ENCODE peak calls at places on chromosomes 2 and 18, in ten cellular contexts. Q is left lung; R is T-helper 2 cell; Z is T-helper 17 cell; A is hepatocyte; W is COLO829; P is CD4-positive, CD25-positive, alpha-beta regulatory T cell; D is SW480; J is NCI-H2081; U is HS-5. F is an unnamed sample.

GRCh38 chr18:45935591-45936335 is 31.4 kb downstream of the EPG5 start:
- DNase-seq in Q (no peak), U (no peak), Z (no peak), P (no peak), A (no peak), W (no peak), R (no peak), D (peak), J (no peak), F (no peak)

GRCh38 chr18:76256897-76257500 is 238.0 kb downstream of the ZNF516 start:
- DNase-seq in W (peak), J (peak), Q (no peak), P (no peak), D (peak), R (no peak), A (peak), Z (no peak), U (no peak), F (no peak)

GRCh38 chr2:30234180-30234971 is 3.0 kb downstream of the LBH start:
- DNase-seq in A (peak), P (no peak), W (no peak), R (peak), Q (no peak), Z (no peak), J (no peak), D (peak), U (no peak), F (no peak)

GRCh38 chr2:104889261-104890091 is 35.6 kb downstream of the POU3F3 start:
- DNase-seq in P (no peak), Z (no peak), D (no peak), J (no peak), A (no peak), R (no peak), U (no peak), Q (no peak), W (no peak), F (no peak)

GRCh38 chr2:101860157-101860556 is 131.6 kb upstream of the IL1R2 start:
- DNase-seq in U (no peak), J (no peak), D (peak), P (no peak), Q (no peak), R (no peak), A (no peak), Z (no peak), W (no peak), F (no peak)

GRCh38 chr18:13797157-13797611 is 26.8 kb upstream of the MC5R start:
- DNase-seq in W (no peak), R (no peak), D (peak), A (no peak), Q (no peak), Z (no peak), U (peak), P (no peak), J (no peak), F (no peak)

GRCh38 chr18:6571239-6571602 is 156.5 kb upstream of the L3MBTL4 start:
- DNase-seq in P (no peak), U (no peak), D (no peak), A (no peak), J (no peak), Z (no peak), Q (no peak), W (no peak), R (no peak), F (no peak)

GRCh38 chr2:19807866-19808265 is 93.9 kb downstream of the TTC32 start:
- DNase-seq in W (no peak), D (no peak), A (no peak), Z (no peak), J (no peak), U (no peak), P (no peak), Q (no peak), R (no peak), F (no peak)

GRCh38 chr18:46073474-46074331 is 1.6 kb upstream of the PSTPIP2 start:
- DNase-seq in D (peak), A (peak), W (peak), J (peak), R (no peak), U (no peak), P (peak), Z (no peak), Q (no peak), F (peak)

GRCh38 chr2:190250421-190250820 is 69.2 kb downstream of the HIBCH start:
- DNase-seq in R (no peak), D (no peak), Z (no peak), W (peak), P (no peak), J (no peak), Q (no peak), U (no peak), A (no peak), F (no peak)

GRCh38 chr2:148251993-148252392 is 231.1 kb downstream of the MBD5 start:
- DNase-seq in Z (no peak), D (no peak), J (no peak), A (no peak), W (peak), Q (no peak), R (no peak), U (no peak), P (no peak), F (no peak)

GRCh38 chr2:159375241-159375640 is 88.7 kb upstream of the WDSUB1 start:
- DNase-seq in D (no peak), Q (no peak), W (no peak), Z (no peak), R (no peak), A (no peak), U (no peak), P (no peak), J (no peak), F (no peak)

GRCh38 chr2:48738806-48739205 is 16.7 kb downstream of the LHCGR start:
- DNase-seq in J (no peak), D (no peak), W (peak), A (no peak), P (no peak), Z (no peak), U (peak), Q (no peak), R (no peak), F (no peak)

GRCh38 chr2:161486111-161486510 is 70.0 kb downstream of the TBR1 start:
- DNase-seq in W (no peak), A (no peak), R (no peak), P (no peak), U (peak), J (no peak), Z (no peak), D (no peak), Q (no peak), F (no peak)

GRCh38 chr2:134852518-134852917 is 14.1 kb downstream of the ACMSD start:
- DNase-seq in R (no peak), Q (no peak), A (no peak), J (no peak), P (no peak), U (no peak), W (no peak), D (no peak), Z (no peak), F (no peak)

GRCh38 chr18:47215554-47216138 is 35.8 kb downstream of the SKOR2 start:
- DNase-seq in A (peak), U (peak), Q (no peak), J (peak), R (no peak), D (peak), P (no peak), Z (no peak), W (peak), F (no peak)

GRCh38 chr2:43525506-43525905 is 70.3 kb downstream of the THADA start:
- DNase-seq in Q (no peak), P (no peak), W (no peak), U (no peak), A (no peak), D (no peak), J (no peak), Z (no peak), R (no peak), F (no peak)

GRCh38 chr2:138948070-138948539 is 167.9 kb upstream of the NXPH2 start:
- DNase-seq in U (peak), A (peak), J (no peak), R (no peak), D (peak), Z (no peak), Q (no peak), P (no peak), W (peak), F (no peak)

GRCh38 chr2:153567367-153567766 is 88.8 kb upstream of the RPRM start:
- DNase-seq in J (no peak), R (no peak), A (peak), P (no peak), W (no peak), Z (no peak), U (no peak), Q (no peak), D (no peak), F (no peak)

GRCh38 chr2:165877565-165878550 is 75.7 kb downstream of the TTC21B start:
- DNase-seq in D (no peak), Z (no peak), R (no peak), W (no peak), J (no peak), P (no peak), Q (no peak), A (no peak), U (peak), F (no peak)

F was measured in T follicular helper cell.